ENCODE peak calls at places on chromosomes 7 and 10, in nine cellular contexts. E is Peyer's patch, A is colonic mucosa, L is mammary epithelial cell, X is lower lobe of right lung, J is transverse colon, P is PC-9, Q is breast epithelium, Y is NT2/D1. S is an unnamed sample. For H3K4me1, the result is how much of the 10 kb centered on the place peaks cover.

GRCh38 chr7:155518633-155519032 is 27.7 kb downstream of the CNPY1 start:
- DNase-seq in E (no peak), A (no peak), L (no peak), X (no peak), J (no peak), P (no peak), Q (no peak), Y (no peak), S (no peak)

GRCh38 chr7:26368542-26368941 is 76.9 kb downstream of the SNX10 start:
- DNase-seq in E (no peak), A (no peak), L (no peak), X (no peak), J (no peak), P (no peak), Q (no peak), Y (no peak), S (no peak)

GRCh38 chr10:73493781-73494180 is 2.0 kb downstream of the PPP3CB start:
- DNase-seq in E (no peak), A (no peak), L (peak), X (no peak), J (no peak), P (no peak), Q (no peak), Y (no peak), S (no peak)

GRCh38 chr10:127569210-127569609 is 20.1 kb downstream of the NPS start:
- DNase-seq in E (no peak), A (no peak), L (no peak), X (no peak), J (no peak), P (no peak), Q (no peak), Y (no peak), S (no peak)

GRCh38 chr10:126075009-126075408 is 178.6 kb downstream of the FANK1 start:
- DNase-seq in E (no peak), A (no peak), L (peak), X (no peak), J (no peak), P (peak), Q (no peak), Y (no peak), S (no peak)

GRCh38 chr10:82358486-82359097 is 483.6 kb downstream of the NRG3 start:
- DNase-seq in E (no peak), A (no peak), L (no peak), X (no peak), J (no peak), P (no peak), Q (no peak), Y (no peak), S (no peak)

GRCh38 chr10:31395695-31396094 is 76.7 kb downstream of the ZEB1 start:
- DNase-seq in E (no peak), A (no peak), L (no peak), X (no peak), J (no peak), P (no peak), Q (no peak), Y (no peak), S (no peak)

GRCh38 chr10:3986407-3987141 is 201.6 kb upstream of the KLF6 start:
- DNase-seq in E (no peak), A (no peak), L (no peak), X (no peak), J (no peak), P (no peak), Q (no peak), Y (no peak), S (no peak)

GRCh38 chr10:114223066-114223465 is 16.0 kb upstream of the VWA2 start:
- DNase-seq in E (no peak), A (no peak), L (no peak), X (no peak), J (no peak), P (no peak), Q (no peak), Y (no peak), S (no peak)

GRCh38 chr10:11165591-11166543 is 148.2 kb downstream of the CELF2 start:
- DNase-seq in E (peak), A (peak), L (no peak), X (peak), J (peak), P (no peak), Q (no peak), Y (no peak), S (no peak)

GRCh38 chr10:126242352-126243260 is 145.7 kb downstream of the ADAM12 start:
- DNase-seq in E (no peak), A (no peak), L (peak), X (no peak), J (no peak), P (no peak), Q (no peak), Y (no peak), S (no peak)

GRCh38 chr10:80769700-80770160 is 232.0 kb downstream of the SH2D4B start:
- DNase-seq in E (no peak), A (no peak), L (no peak), X (no peak), J (no peak), P (no peak), Q (no peak), Y (no peak), S (no peak)

GRCh38 chr7:79512269-79512668 is 58.8 kb upstream of the MAGI2 start:
- DNase-seq in E (no peak), A (no peak), L (no peak), X (no peak), J (no peak), P (no peak), Q (no peak), Y (no peak), S (no peak)

GRCh38 chr7:21064698-21065648 is 278.3 kb upstream of the SP8 start:
- DNase-seq in E (no peak), A (no peak), L (peak), X (no peak), J (no peak), P (no peak), Q (no peak), Y (no peak), S (no peak)

GRCh38 chr7:14858410-14858809 is 44.1 kb downstream of the DGKB start:
- DNase-seq in E (no peak), A (no peak), L (no peak), X (no peak), J (no peak), P (no peak), Q (no peak), Y (no peak), S (no peak)

GRCh38 chr10:62687230-62687748 is 117.2 kb upstream of the ADO start:
- DNase-seq in E (no peak), A (no peak), L (peak), X (no peak), J (no peak), P (no peak), Q (no peak), Y (no peak), S (no peak)

GRCh38 chr7:104328970-104329825 is 795 bp downstream of the LHFPL3 start:
- DNase-seq in E (no peak), A (no peak), L (no peak), X (no peak), J (no peak), P (no peak), Q (no peak), Y (no peak), S (no peak)

GRCh38 chr10:100923580-100923979 is 10.8 kb downstream of the SLF2 start:
- DNase-seq in E (no peak), A (no peak), L (peak), X (no peak), J (no peak), P (no peak), Q (no peak), Y (no peak), S (no peak)

GRCh38 chr10:95469676-95470075 is 91.5 kb downstream of the SORBS1 start:
- DNase-seq in E (no peak), A (no peak), L (no peak), X (no peak), J (no peak), P (no peak), Q (no peak), Y (no peak), S (no peak)

GRCh38 chr10:110074986-110075664 is 67.3 kb downstream of the ADD3 start:
- DNase-seq in E (no peak), A (no peak), L (peak), X (no peak), J (no peak), P (no peak), Q (no peak), Y (no peak), S (no peak)

GRCh38 chr10:75959209-75959608 is 527.8 kb downstream of the LRMDA start:
- DNase-seq in E (no peak), A (no peak), L (peak), X (no peak), J (no peak), P (no peak), Q (no peak), Y (no peak), S (no peak)

GRCh38 chr7:138342990-138343389 is 117.1 kb upstream of the TRIM24 start:
- DNase-seq in E (no peak), A (no peak), L (no peak), X (no peak), J (no peak), P (no peak), Q (no peak), Y (no peak), S (no peak)

GRCh38 chr10:31490858-31491504 is 172.0 kb downstream of the ZEB1 start:
- DNase-seq in E (no peak), A (no peak), L (peak), X (no peak), J (no peak), P (peak), Q (no peak), Y (no peak), S (no peak)

GRCh38 chr10:74289956-74290355 is 138.9 kb downstream of the ADK start:
- DNase-seq in E (no peak), A (no peak), L (no peak), X (no peak), J (no peak), P (no peak), Q (no peak), Y (no peak), S (no peak)

GRCh38 chr10:131427253-131427652 is 115.7 kb upstream of the TCERG1L start:
- DNase-seq in E (no peak), A (no peak), L (no peak), X (no peak), J (no peak), P (no peak), Q (no peak), Y (no peak), S (no peak)

GRCh38 chr7:7251742-7252141 is 69.4 kb downstream of the C1GALT1 start:
- DNase-seq in E (no peak), A (no peak), L (no peak), X (no peak), J (no peak), P (no peak), Q (no peak), Y (no peak), S (no peak)

GRCh38 chr7:57308631-57309408 is 141.2 kb upstream of the ZNF716 start:
- DNase-seq in E (no peak), A (no peak), L (no peak), X (no peak), J (no peak), P (peak), Q (no peak), Y (peak), S (no peak)

GRCh38 chr10:43905502-43906236 is 257.0 kb upstream of the ZNF32 start:
- DNase-seq in E (no peak), A (no peak), L (no peak), X (no peak), J (no peak), P (no peak), Q (no peak), Y (no peak), S (no peak)

GRCh38 chr7:517848-518629 is 1.6 kb downstream of the PDGFA start:
- DNase-seq in E (peak), A (peak), L (peak), X (peak), J (peak), P (peak), Q (no peak), Y (no peak), S (no peak)

GRCh38 chr7:7208524-7208923 is 26.2 kb downstream of the C1GALT1 start:
- DNase-seq in E (no peak), A (no peak), L (no peak), X (no peak), J (no peak), P (no peak), Q (no peak), Y (no peak), S (no peak)

GRCh38 chr10:103854687-103855423 is 521 bp downstream of the SH3PXD2A start:
- DNase-seq in E (peak), A (peak), L (no peak), X (no peak), J (peak), P (peak), Q (no peak), Y (no peak), S (no peak)

GRCh38 chr10:103854265-103854686 is 1.1 kb downstream of the SH3PXD2A start:
- DNase-seq in E (no peak), A (no peak), L (no peak), X (no peak), J (peak), P (no peak), Q (no peak), Y (no peak), S (no peak)

GRCh38 chr10:103856497-103857175 is 1.3 kb upstream of the SH3PXD2A start:
- DNase-seq in E (no peak), A (no peak), L (no peak), X (no peak), J (no peak), P (no peak), Q (no peak), Y (no peak), S (no peak)

GRCh38 chr10:103855852-103856496 is 598 bp upstream of the SH3PXD2A start:
- DNase-seq in E (no peak), A (no peak), L (no peak), X (no peak), J (no peak), P (no peak), Q (no peak), Y (no peak), S (no peak)

DNA sequence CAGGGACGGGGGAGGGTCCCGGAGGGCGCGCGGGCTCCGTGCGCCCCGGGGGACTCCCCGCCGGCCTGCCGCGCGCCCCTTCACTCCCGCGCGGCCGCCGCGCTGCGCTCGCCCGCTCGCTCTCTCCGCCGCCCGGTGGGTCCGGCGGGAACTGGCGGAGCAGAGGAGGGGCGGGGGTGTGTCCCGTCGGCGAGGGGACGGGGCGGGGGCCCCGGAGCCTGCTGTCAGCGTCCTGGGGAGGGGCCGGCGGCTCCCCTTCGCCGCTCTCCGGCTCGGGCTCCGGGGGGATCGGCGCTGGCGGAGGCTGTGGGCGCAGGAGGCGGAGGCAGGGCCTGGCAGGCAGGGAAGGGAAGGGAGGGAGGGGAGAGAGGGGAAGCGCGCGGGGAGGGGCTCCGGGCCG is at the start of gene SH3PXD2A:
- DNase-seq in E (peak), A (no peak), L (no peak), X (no peak), J (peak), P (peak), Q (no peak), Y (no peak), S (no peak)
- H3K4me1 ChIP-seq in E (half or more), A (under half), L (half or more), X (half or more), J (under half), P (under half), Q (under half), Y (under half), S (half or more)

DNA sequence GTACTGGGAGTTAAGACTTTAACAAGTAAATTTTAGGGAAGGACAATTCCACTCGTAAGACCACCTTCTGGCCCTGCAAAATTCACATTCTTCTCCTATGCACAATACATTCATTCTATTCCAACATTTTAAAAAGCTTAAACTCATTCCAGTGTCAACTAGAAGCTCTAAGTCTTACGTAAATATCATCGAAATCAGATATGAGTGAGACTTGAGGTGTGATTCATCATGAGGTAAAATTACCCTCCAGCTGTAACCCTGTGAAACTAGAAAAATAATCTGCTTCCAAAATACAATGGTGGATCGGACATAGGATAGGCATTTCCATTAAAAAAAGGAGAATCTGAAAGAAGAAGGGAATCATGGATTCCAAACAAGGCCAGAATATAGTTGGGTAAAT is 370.3 kb downstream of the CDC14C start:
- DNase-seq in E (no peak), A (no peak), L (peak), X (no peak), J (no peak), P (no peak), Q (no peak), Y (no peak), S (no peak)
- H3K4me1 ChIP-seq in E (under half), A (under half), L (under half), X (under half), J (under half), P (under half), Q (under half), Y (under half), S (under half)

GRCh38 chr7:70040971-70041766 is 442.9 kb downstream of the AUTS2 start:
- DNase-seq in E (no peak), A (no peak), L (no peak), X (no peak), J (no peak), P (no peak), Q (no peak), Y (no peak), S (no peak)

GRCh38 chr7:70043139-70043538 is 444.9 kb downstream of the AUTS2 start:
- DNase-seq in E (no peak), A (no peak), L (no peak), X (no peak), J (no peak), P (no peak), Q (no peak), Y (no peak), S (no peak)

GRCh38 chr7:70042533-70042932 is 444.3 kb downstream of the AUTS2 start:
- DNase-seq in E (no peak), A (no peak), L (peak), X (no peak), J (no peak), P (no peak), Q (no peak), Y (no peak), S (no peak)

GRCh38 chr7:70044525-70044924 is 446.2 kb downstream of the AUTS2 start:
- DNase-seq in E (no peak), A (no peak), L (no peak), X (no peak), J (no peak), P (no peak), Q (no peak), Y (no peak), S (no peak)

DNA sequence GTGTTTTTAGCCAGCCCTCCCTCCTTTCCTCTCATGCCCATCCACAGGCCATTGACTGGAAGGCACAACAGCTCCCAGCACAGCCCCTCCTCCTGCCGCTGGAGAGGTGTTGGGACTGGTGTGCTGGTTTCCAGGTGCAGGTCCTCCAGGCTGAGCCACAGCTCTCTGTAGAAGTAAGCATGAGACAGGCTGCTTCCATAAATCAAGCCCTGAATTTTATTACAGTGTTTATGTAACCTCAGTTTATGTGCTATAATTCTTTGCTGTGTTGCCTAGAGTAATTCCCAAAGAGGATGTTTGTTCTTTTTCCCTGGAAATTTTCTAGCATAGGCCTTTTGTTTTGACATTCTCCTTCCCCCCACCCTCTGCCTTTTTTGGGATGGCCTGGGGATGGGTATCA is 445.8 kb downstream of the AUTS2 start:
- DNase-seq in E (no peak), A (peak), L (no peak), X (no peak), J (peak), P (no peak), Q (no peak), Y (no peak), S (no peak)
- H3K4me1 ChIP-seq in E (under half), A (under half), L (under half), X (under half), J (under half), P (under half), Q (under half), Y (under half), S (under half)

DNA sequence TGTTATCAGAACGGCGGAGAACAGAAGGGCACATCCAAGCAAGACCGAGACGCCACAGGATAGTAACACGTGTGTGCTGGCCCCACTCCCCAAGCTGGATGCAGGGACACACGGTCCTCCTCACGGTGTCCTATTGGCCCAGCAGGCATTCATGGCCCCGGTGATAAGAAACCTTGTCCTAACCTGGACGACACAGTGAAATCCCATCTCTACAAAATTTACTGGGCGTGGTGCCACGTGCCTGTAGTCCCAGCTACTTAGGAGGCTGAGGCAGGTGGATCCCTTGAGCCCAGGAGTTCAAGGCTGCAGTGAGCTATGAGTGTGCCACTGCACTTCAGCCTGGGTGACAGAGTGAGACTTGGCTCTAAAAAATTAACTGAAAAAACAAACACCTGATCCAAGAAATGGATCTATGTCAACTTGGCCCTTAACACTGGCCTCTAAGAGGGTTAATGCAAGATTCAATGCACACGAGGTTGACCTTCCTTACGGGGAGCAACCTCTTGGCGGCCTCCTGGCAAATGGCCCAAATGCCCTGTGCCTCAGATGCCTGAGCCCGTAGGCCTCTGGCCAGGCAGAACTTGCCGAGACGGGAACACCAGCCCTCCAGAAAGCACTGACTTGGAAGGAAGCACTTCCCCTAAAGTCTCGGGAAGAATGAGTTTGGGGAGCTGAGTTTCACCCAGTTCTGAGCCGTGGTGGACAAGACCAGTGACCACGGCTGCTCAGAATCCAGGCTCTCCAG is 72.3 kb downstream of the ZRANB1 start:
- DNase-seq in E (no peak), A (no peak), L (no peak), X (no peak), J (no peak), P (no peak), Q (no peak), Y (no peak), S (no peak)
- H3K4me1 ChIP-seq in E (under half), A (under half), L (under half), X (under half), J (under half), P (under half), Q (under half), Y (under half), S (half or more)

GRCh38 chr10:28805390-28805789 is 128.1 kb downstream of the BAMBI start:
- DNase-seq in E (no peak), A (no peak), L (no peak), X (no peak), J (no peak), P (no peak), Q (no peak), Y (no peak), S (no peak)

GRCh38 chr10:28806951-28807759 is 129.8 kb downstream of the BAMBI start:
- DNase-seq in E (no peak), A (no peak), L (no peak), X (no peak), J (no peak), P (no peak), Q (no peak), Y (no peak), S (no peak)

GRCh38 chr10:28808693-28809092 is 131.4 kb downstream of the BAMBI start:
- DNase-seq in E (no peak), A (no peak), L (no peak), X (no peak), J (no peak), P (no peak), Q (no peak), Y (no peak), S (no peak)

GRCh38 chr10:28807760-28808613 is 130.7 kb downstream of the BAMBI start:
- DNase-seq in E (no peak), A (no peak), L (no peak), X (no peak), J (no peak), P (no peak), Q (no peak), Y (no peak), S (peak)

GRCh38 chr10:28806481-28806880 is 129.2 kb downstream of the BAMBI start:
- DNase-seq in E (no peak), A (no peak), L (no peak), X (no peak), J (no peak), P (no peak), Q (no peak), Y (no peak), S (no peak)
- H3K4me1 ChIP-seq in E (under half), A (under half), L (under half), X (under half), J (under half), P (under half), Q (under half), Y (under half), S (under half)

GRCh38 chr7:24718431-24718831 is 38.8 kb downstream of the GSDME start:
- DNase-seq in E (no peak), A (no peak), L (no peak), X (no peak), J (no peak), P (no peak), Q (no peak), Y (no peak), S (peak)
- H3K4me1 ChIP-seq in E (under half), A (under half), L (under half), X (under half), J (under half), P (under half), Q (under half), Y (under half), S (under half)

GRCh38 chr7:102094311-102094710 is 192.4 kb upstream of the SH2B2 start:
- DNase-seq in E (no peak), A (peak), L (no peak), X (no peak), J (no peak), P (no peak), Q (no peak), Y (no peak), S (no peak)
- H3K4me1 ChIP-seq in E (under half), A (under half), L (under half), X (under half), J (under half), P (under half), Q (under half), Y (under half), S (under half)

S was measured in vagina.